ENCODE peak calls at places on chromosomes 11 and 22, in seven cellular contexts. M is Peyer's patch, A is HCT116, R is uterus, L is adrenal gland, U is esophagus squamous epithelium, N is ovary. Y is an unnamed sample.

GRCh38 chr22:43827336-43827735 is 15.2 kb upstream of the EFCAB6 start:
- DNase-seq in M (no peak), N (no peak), U (no peak), L (no peak), A (no peak), R (no peak), Y (no peak)

GRCh38 chr11:76799061-76799804 is 16.1 kb downstream of the TSKU start:
- DNase-seq in U (no peak), N (peak), R (peak), L (peak), A (no peak), M (peak), Y (peak)

GRCh38 chr11:102724904-102725515 is at the start of gene MMP8:
- DNase-seq in A (no peak), U (no peak), N (no peak), M (no peak), L (no peak), R (no peak), Y (no peak)

GRCh38 chr11:128653828-128654231 is 40.0 kb upstream of the FLI1 start:
- DNase-seq in M (peak), A (no peak), U (no peak), L (peak), N (no peak), R (no peak), Y (peak)

GRCh38 chr11:117199061-117199915 is at the start of gene TAGLN:
- DNase-seq in U (no peak), R (peak), N (peak), A (no peak), M (peak), L (peak), Y (no peak)

GRCh38 chr22:41398921-41399320 is 17.2 kb downstream of the TEF start:
- DNase-seq in A (no peak), U (no peak), M (no peak), R (no peak), N (no peak), L (no peak), Y (no peak)

GRCh38 chr11:124725719-124726105 is 14.0 kb upstream of the NRGN start:
- DNase-seq in M (no peak), A (no peak), L (no peak), R (no peak), N (no peak), U (no peak), Y (no peak)

GRCh38 chr22:16917144-16918003 is 90.6 kb downstream of the GAB4 start:
- DNase-seq in U (no peak), N (peak), L (peak), R (peak), M (peak), A (peak), Y (no peak)

GRCh38 chr11:13207665-13208594 is 69.7 kb upstream of the BMAL1 start:
- DNase-seq in R (peak), M (peak), L (peak), A (no peak), N (peak), U (no peak), Y (no peak)

GRCh38 chr11:116874251-116874650 is 36.8 kb upstream of the APOA1 start:
- DNase-seq in L (peak), A (no peak), R (no peak), U (no peak), N (no peak), M (no peak), Y (no peak)

GRCh38 chr11:134780486-134781155 is 368.6 kb upstream of the B3GAT1 start:
- DNase-seq in M (no peak), U (no peak), A (no peak), L (peak), N (no peak), R (no peak), Y (no peak)

GRCh38 chr22:47736166-47737034 is 974.0 kb downstream of the TBC1D22A start:
- DNase-seq in M (no peak), N (no peak), A (no peak), U (no peak), L (no peak), R (no peak), Y (no peak)

GRCh38 chr11:110565690-110566336 is 136.1 kb downstream of the FDX1 start:
- DNase-seq in U (no peak), R (no peak), N (no peak), A (no peak), L (peak), M (no peak), Y (no peak)

GRCh38 chr22:36938028-36938425 is 24.6 kb downstream of the CSF2RB start:
- DNase-seq in L (no peak), R (no peak), N (no peak), A (no peak), M (no peak), U (no peak), Y (peak)

GRCh38 chr11:43708776-43709175 is 28.2 kb downstream of the HSD17B12 start:
- DNase-seq in A (no peak), N (no peak), U (no peak), R (no peak), M (no peak), L (peak), Y (no peak)

GRCh38 chr11:12180257-12181205 is 70.1 kb downstream of the MICAL2 start:
- DNase-seq in M (no peak), L (no peak), R (no peak), A (no peak), U (no peak), N (no peak), Y (no peak)

GRCh38 chr11:90705661-90706060 is 482.8 kb upstream of the CHORDC1 start:
- DNase-seq in N (no peak), M (no peak), U (no peak), L (no peak), R (no peak), A (no peak), Y (no peak)

GRCh38 chr11:123020968-123021367 is 39.3 kb upstream of the BSX start:
- DNase-seq in M (no peak), R (no peak), N (no peak), A (peak), L (peak), U (no peak), Y (no peak)

GRCh38 chr22:27997538-27997937 is 78.5 kb upstream of the PITPNB start:
- DNase-seq in A (no peak), U (no peak), M (no peak), R (no peak), L (no peak), N (peak), Y (no peak)

GRCh38 chr11:19071255-19071654 is 10.7 kb upstream of the MRGPRX2 start:
- DNase-seq in R (peak), L (peak), N (peak), M (peak), A (peak), U (no peak), Y (no peak)

GRCh38 chr11:134244593-134244992 is 8.6 kb downstream of the THYN1 start:
- DNase-seq in L (no peak), N (no peak), R (no peak), A (no peak), M (no peak), U (no peak), Y (no peak)

GRCh38 chr22:39234157-39234793 is 10.5 kb downstream of the PDGFB start:
- DNase-seq in R (no peak), A (no peak), U (no peak), M (no peak), L (peak), N (no peak), Y (no peak)

GRCh38 chr11:96154802-96155520 is 188.0 kb downstream of the MAML2 start:
- DNase-seq in L (no peak), M (no peak), R (no peak), N (peak), A (no peak), U (no peak), Y (no peak)

GRCh38 chr11:70335511-70335910 is 62.8 kb upstream of the CTTN start:
- DNase-seq in R (no peak), A (no peak), N (no peak), U (no peak), M (no peak), L (peak), Y (no peak)

GRCh38 chr11:86261328-86261727 is 16.8 kb downstream of the EED start:
- DNase-seq in N (no peak), L (no peak), R (no peak), U (no peak), M (no peak), A (no peak), Y (no peak)
- TF ChIP-seq POLR2A in N (no peak), L (no peak), R (no peak), U (no peak), M (no peak), A (no peak), Y (no peak)

GRCh38 chr22:46728470-46728869 is 9.6 kb downstream of the CERK start:
- DNase-seq in M (no peak), L (peak), N (no peak), A (no peak), R (no peak), U (no peak), Y (no peak)

GRCh38 chr22:46732041-46732379 is 6.0 kb downstream of the CERK start:
- DNase-seq in U (no peak), N (no peak), A (no peak), L (no peak), M (no peak), R (no peak), Y (peak)

GRCh38 chr22:46732513-46732912 is 5.5 kb downstream of the CERK start:
- DNase-seq in L (no peak), R (no peak), A (no peak), U (no peak), M (no peak), N (no peak), Y (peak)

GRCh38 chr22:46730568-46731245 is 7.3 kb downstream of the CERK start:
- DNase-seq in M (no peak), N (no peak), U (no peak), A (no peak), R (no peak), L (no peak), Y (no peak)

DNA sequence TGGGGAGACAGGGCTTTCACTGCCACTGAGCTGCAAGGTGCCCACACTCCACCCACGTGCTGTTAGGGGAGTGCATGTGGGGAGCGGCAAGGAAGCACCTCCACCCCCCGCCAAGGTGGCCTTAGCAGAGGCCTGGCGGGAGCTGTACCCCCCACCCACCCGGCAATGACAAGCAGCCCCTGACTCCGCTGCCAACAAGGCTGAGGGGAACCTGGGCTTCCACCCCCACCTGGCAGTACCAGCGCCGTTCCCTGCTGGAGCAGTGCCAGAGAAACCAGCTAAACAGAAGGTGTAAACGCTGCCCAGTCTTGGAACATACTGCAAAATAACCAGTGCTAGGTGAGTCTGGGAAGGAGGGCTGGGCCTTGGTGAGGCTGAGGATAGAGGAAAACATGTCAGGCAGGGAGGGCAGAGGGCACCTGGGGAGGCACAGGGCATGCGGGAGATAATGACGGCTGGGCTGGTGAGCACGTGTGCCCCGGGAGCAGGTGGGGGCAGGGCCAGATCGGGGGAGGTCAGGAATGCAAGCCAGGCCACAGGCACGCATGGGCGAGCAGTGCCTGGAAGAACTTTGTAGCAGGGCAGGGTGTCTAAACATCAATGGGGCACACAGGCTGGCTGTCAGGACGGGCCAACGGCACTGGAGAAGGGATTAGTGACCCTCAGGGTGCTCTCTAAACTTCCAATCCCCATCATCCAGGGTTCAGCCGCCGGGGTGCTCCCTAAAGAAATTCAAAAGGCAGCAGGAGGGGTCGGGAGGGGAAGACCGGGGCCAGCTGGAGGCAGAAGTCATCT is 6.6 kb downstream of the CERK start:
- DNase-seq in N (peak), U (no peak), M (peak), L (peak), R (no peak), A (no peak), Y (no peak)
- TF ChIP-seq POLR2A in N (no peak), U (no peak), M (no peak), L (no peak), R (no peak), A (no peak), Y (no peak)

DNA sequence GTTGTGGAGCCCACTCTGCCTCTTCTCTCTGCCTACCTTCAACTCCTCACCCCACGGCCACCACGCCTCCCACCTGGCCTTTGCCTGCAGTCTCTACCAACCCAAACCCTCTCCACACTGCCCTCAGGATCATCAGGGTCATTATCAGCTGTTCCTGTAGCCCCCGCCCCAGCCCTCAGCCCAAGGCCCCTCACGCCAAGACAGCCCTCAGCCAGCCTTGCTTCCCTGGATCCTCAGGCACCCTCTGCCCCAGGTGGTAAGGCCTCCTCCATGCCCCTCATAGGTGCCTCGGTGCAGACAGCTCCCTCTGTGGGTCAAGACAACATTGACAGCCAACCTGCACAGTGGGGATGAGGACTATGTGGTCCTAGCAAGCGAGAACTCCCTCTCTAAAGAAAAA is 1.7 kb downstream of the SBF1 start:
- DNase-seq in N (no peak), M (peak), L (no peak), U (no peak), A (peak), R (no peak), Y (no peak)
- TF ChIP-seq POLR2A in N (no peak), M (no peak), L (no peak), U (no peak), A (no peak), R (no peak), Y (no peak)

DNA sequence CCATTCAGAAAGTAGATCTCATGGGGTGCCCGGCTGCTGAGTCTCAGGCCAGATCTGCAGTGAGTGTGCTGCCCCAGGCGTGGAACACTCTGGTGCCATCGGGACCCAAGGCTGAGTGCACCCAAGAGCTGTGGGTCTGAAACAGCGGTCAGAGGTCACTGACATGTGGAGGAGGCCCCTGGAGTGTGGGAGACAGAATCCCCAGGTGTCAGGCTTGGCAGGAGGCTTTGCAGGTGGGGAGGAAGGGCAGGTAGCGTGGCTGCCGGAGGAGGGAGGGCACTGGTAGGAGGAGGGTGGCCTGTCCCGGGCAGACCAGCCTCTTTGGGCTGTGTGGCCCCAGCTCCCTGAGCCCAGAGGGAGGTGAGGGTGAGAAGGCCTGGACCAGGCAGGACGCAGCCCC is 31.7 kb upstream of the KRTAP5-6 start:
- DNase-seq in A (no peak), N (no peak), L (no peak), M (no peak), R (no peak), U (no peak), Y (no peak)
- TF ChIP-seq POLR2A in A (no peak), N (no peak), L (no peak), M (no peak), R (no peak), U (no peak), Y (no peak)

GRCh38 chr22:30564045-30564765 is 10.3 kb downstream of the GAL3ST1 start:
- DNase-seq in R (no peak), N (no peak), U (no peak), A (no peak), L (no peak), M (no peak), Y (no peak)

GRCh38 chr22:30564766-30565118 is 9.7 kb downstream of the GAL3ST1 start:
- DNase-seq in L (no peak), N (no peak), R (no peak), M (no peak), A (no peak), U (no peak), Y (no peak)

GRCh38 chr22:30568137-30568805 is 6.2 kb downstream of the GAL3ST1 start:
- DNase-seq in N (no peak), U (no peak), L (no peak), R (no peak), A (no peak), M (no peak), Y (no peak)

GRCh38 chr22:30565341-30565740 is 9.1 kb downstream of the GAL3ST1 start:
- DNase-seq in L (no peak), U (no peak), N (no peak), R (no peak), M (no peak), A (no peak), Y (no peak)

GRCh38 chr22:30566125-30566524 is 8.3 kb downstream of the GAL3ST1 start:
- DNase-seq in A (no peak), M (peak), N (no peak), R (no peak), U (no peak), L (no peak), Y (no peak)
- TF ChIP-seq POLR2A in A (no peak), M (no peak), N (no peak), R (no peak), U (no peak), L (no peak), Y (no peak)

DNA sequence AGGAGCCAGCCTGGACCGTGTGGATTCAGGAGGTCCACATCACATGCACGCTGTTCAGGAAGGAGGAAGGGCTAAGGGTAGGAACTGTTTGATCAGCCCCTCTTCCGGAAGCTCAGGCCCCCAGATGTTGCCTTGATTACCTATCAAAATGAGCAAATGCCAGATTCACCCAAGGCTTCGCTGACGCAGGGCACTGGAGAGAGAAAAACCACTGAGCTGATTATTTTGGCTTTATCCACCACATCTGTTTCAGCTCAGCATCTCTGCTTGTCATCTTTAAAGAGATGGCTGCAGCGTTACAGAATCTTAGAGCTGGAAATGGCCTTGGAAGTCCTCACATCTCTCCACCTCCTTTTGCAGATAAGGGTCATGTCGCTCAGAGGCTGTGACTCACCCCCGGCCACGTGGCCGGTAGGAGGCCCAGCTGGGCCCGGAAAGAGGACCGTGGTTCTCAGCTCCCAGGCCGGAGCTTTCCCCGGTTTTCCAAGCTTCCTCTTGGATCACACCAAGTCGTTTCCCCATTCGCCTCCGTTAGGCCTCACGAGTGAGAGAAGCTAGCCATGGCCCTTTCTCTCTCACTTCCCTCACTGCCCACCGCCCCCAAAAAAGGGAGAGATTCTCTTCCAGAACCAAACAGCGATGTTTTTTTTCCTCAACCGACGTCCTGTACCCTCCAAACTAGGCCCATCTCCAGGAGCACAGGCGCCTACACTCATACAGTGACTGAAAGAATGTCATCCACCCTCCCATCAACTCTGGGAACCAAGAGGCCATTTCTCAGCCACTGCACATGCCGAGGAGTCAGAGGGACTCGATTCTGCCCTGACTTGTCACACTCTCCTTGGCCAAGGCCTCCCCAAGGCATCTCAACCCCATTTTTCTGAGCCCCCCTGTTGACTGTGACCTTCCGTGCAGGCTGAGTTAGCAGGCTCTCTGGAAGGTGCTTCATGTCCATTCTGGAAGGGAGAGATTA is 37.6 kb downstream of the LIF start:
- DNase-seq in L (peak), A (no peak), M (peak), R (peak), N (peak), U (no peak), Y (peak)
- TF ChIP-seq POLR2A in L (no peak), A (no peak), M (no peak), R (no peak), N (peak), U (no peak), Y (no peak)

DNA sequence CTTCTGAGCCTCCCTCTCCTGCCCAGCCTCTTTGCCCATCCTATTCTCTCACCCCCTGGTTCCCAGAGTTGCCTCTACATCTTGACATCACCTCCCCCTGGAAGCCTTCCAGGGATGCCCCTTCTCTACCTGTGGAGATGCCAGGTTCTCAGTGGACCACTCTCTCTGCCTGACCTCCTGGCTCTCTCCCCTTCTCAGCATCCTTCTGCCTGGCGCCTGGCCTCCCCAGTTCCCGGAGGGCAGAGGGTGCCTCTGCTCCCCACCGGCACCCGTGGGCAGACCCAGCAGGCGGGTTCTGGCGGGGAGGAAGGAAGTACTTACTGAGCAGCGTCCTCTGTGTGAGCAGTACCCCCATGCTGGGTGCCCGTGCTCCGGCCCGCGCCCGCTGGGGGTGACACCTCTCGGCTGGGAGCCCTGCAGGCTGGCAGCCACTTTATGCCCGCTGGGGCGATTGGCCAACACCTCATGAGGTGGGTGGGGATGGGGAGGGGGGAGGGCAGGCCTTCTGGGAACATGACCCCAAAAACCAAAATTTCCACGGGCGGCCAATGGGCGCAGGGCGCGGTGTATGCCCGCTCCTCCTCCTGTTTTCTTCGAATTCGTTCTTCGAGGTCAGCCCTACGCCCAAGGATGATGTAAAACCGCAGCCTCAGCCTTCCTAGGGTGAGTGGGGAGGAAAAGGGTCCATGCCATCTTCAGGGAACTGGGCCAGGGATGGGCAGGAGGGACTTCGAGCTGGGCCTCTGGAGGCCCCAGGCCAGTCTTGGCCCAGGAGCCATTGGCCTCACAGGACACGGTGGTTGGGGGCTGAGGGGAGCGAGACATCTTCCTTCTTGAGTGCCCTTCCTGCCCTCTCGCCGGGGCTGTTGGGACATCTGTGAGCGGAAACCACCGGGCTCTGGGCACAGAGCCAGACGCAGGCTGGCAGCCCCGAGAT is at the start of gene OSM:
- DNase-seq in L (peak), R (no peak), N (no peak), M (peak), U (no peak), A (no peak), Y (no peak)
- TF ChIP-seq POLR2A in L (no peak), R (no peak), N (no peak), M (no peak), U (no peak), A (no peak), Y (no peak)

Y was measured in vagina.